ENCODE peak calls at places on chromosomes 1 and 21, in five cellular contexts. U is fibroblast of gingiva, Q is iPS DF 6.9, F is heart right ventricle, M is COR-L47. D is an unnamed sample.

GRCh38 chr1:63829349-63830327 is 55.8 kb downstream of the ROR1 start:
- DNase-seq in U (peak; percentile 76), Q (no peak), F (no peak), M (no peak), D (no peak)

GRCh38 chr1:235054466-235054865 is 74.2 kb downstream of the TOMM20 start:
- DNase-seq in U (no peak), Q (no peak), F (no peak), M (no peak), D (no peak)

GRCh38 chr1:205205055-205205454 is 6.4 kb downstream of the DSTYK start:
- DNase-seq in U (no peak), Q (no peak), F (no peak), M (no peak), D (no peak)

GRCh38 chr1:156295391-156295947 is at the start of gene GLMP:
- DNase-seq in U (peak; percentile 58), Q (no peak), F (peak; percentile 64), M (no peak), D (peak; percentile 69)

GRCh38 chr1:93818570-93818959 is 60.4 kb downstream of the DNTTIP2 start:
- DNase-seq in U (no peak), Q (no peak), F (no peak), M (no peak), D (no peak)

GRCh38 chr1:71049951-71050598 is 2.5 kb upstream of the PTGER3 start:
- DNase-seq in U (peak; percentile 59), Q (peak; percentile 63), F (no peak), M (peak; percentile 67), D (no peak)

GRCh38 chr1:25723250-25723880 is 76.6 kb upstream of the SELENON start:
- DNase-seq in U (no peak), Q (no peak), F (no peak), M (no peak), D (no peak)

GRCh38 chr1:226335653-226336052 is 26.7 kb upstream of the LIN9 start:
- DNase-seq in U (no peak), Q (no peak), F (no peak), M (no peak), D (no peak)

GRCh38 chr1:156103521-156103947 is 11.0 kb upstream of the LMNA start:
- DNase-seq in U (peak; percentile 95), Q (no peak), F (no peak), M (no peak), D (peak; percentile 71)

GRCh38 chr21:15495965-15496364 is 233.8 kb upstream of the USP25 start:
- DNase-seq in U (peak; percentile 60), Q (no peak), F (no peak), M (no peak), D (no peak)

GRCh38 chr1:41221995-41222991 is 19.8 kb downstream of the SCMH1 start:
- DNase-seq in U (no peak), Q (no peak), F (no peak), M (peak; percentile 1), D (no peak)

GRCh38 chr1:181251001-181251712 is 162.7 kb downstream of the IER5 start:
- DNase-seq in U (no peak), Q (no peak), F (no peak), M (peak; percentile 75), D (peak; percentile 15)

GRCh38 chr1:208170252-208170651 is 73.9 kb downstream of the PLXNA2 start:
- DNase-seq in U (no peak), Q (no peak), F (peak; percentile 54), M (peak; percentile 79), D (no peak)

GRCh38 chr1:25549273-25550154 is 6.1 kb downstream of the LDLRAP1 start:
- DNase-seq in U (no peak), Q (no peak), F (peak; percentile 56), M (no peak), D (no peak)

GRCh38 chr21:41071410-41071809 is 96.5 kb upstream of the BACE2 start:
- DNase-seq in U (no peak), Q (peak; percentile 41), F (no peak), M (peak; percentile 46), D (no peak)

GRCh38 chr1:151831605-151832004 is at the start of gene RORC:
- DNase-seq in U (no peak), Q (no peak), F (peak; percentile 59), M (no peak), D (no peak)

GRCh38 chr21:34204481-34205439 is 131.4 kb downstream of the MRPS6 start:
- DNase-seq in U (no peak), Q (no peak), F (no peak), M (peak; percentile 90), D (no peak)

GRCh38 chr1:27349784-27350672 is 8.2 kb downstream of the SYTL1 start:
- DNase-seq in U (peak; percentile 60), Q (no peak), F (peak; percentile 69), M (peak; percentile 77), D (no peak)

GRCh38 chr21:29343517-29343916 is 44.8 kb downstream of the BACH1 start:
- DNase-seq in U (no peak), Q (no peak), F (no peak), M (no peak), D (no peak)

GRCh38 chr1:155085504-155086181 is 7.0 kb downstream of the EFNA3 start:
- DNase-seq in U (no peak), Q (no peak), F (peak; percentile 49), M (no peak), D (peak; percentile 64)

GRCh38 chr21:35963920-35964451 is 96.3 kb downstream of the SETD4 start:
- DNase-seq in U (no peak), Q (no peak), F (no peak), M (no peak), D (no peak)

GRCh38 chr1:220843481-220844011 is 35.7 kb upstream of the HLX start:
- DNase-seq in U (peak; percentile 78), Q (no peak), F (peak; percentile 36), M (no peak), D (peak; percentile 17)

GRCh38 chr1:204471687-204472086 is 22.9 kb downstream of the PIK3C2B start:
- DNase-seq in U (no peak), Q (no peak), F (no peak), M (no peak), D (no peak)

GRCh38 chr1:98739762-98740161 is 78.2 kb downstream of the SNX7 start:
- DNase-seq in U (no peak), Q (no peak), F (no peak), M (no peak), D (no peak)

GRCh38 chr1:186531561-186532165 is 70.7 kb upstream of the PDC start:
- DNase-seq in U (no peak), Q (no peak), F (no peak), M (no peak), D (no peak)

GRCh38 chr1:209601809-209602657 is 18.5 kb downstream of the CAMK1G start:
- DNase-seq in U (peak; percentile 52), Q (no peak), F (no peak), M (peak; percentile 43), D (no peak)

GRCh38 chr1:110749960-110750359 is 75.2 kb upstream of the KCNA3 start:
- DNase-seq in U (no peak), Q (no peak), F (no peak), M (peak; percentile 18), D (no peak)

GRCh38 chr1:53735681-53736080 is 3.3 kb downstream of the GLIS1 start:
- DNase-seq in U (no peak), Q (no peak), F (no peak), M (no peak), D (no peak)

GRCh38 chr1:41728403-41729202 is 190.1 kb downstream of the HIVEP3 start:
- DNase-seq in U (no peak), Q (no peak), F (no peak), M (no peak), D (no peak)